ENCODE peak calls at places on chromosomes 5 and 9, in seven cellular contexts. One of them, this sample, is unnamed.

GRCh38 chr9:14723301-14723700 is 768 bp upstream of the CER1 start:
- DNase-seq in colonic mucosa: no peak
- DNase-seq in NCI-H2029: no peak
- DNase-seq in LHCN-M2: no peak
- DNase-seq in stimulated activated CD8-positive, alpha-beta memory T cell treated with anti-CD3 and anti-CD28 coated beads, Interleukin-2, amount 100 ng/mL, for 48 hours: no peak
- DNase-seq in A172: no peak
- DNase-seq in activated T-cell treated with anti-CD3 and anti-CD28 coated beads, Interleukin-2, amount 50 U/mL, for 48 hours: no peak
- DNase-seq in this sample: no peak

GRCh38 chr5:112063191-112063590 is 306.2 kb upstream of the NREP start:
- DNase-seq in colonic mucosa: no peak
- DNase-seq in NCI-H2029: no peak
- DNase-seq in LHCN-M2: no peak
- DNase-seq in stimulated activated CD8-positive, alpha-beta memory T cell treated with anti-CD3 and anti-CD28 coated beads, Interleukin-2, amount 100 ng/mL, for 48 hours: no peak
- DNase-seq in A172: no peak
- DNase-seq in activated T-cell treated with anti-CD3 and anti-CD28 coated beads, Interleukin-2, amount 50 U/mL, for 48 hours: no peak
- DNase-seq in this sample: no peak

GRCh38 chr9:33044677-33045282 is 19.7 kb downstream of the DNAJA1 start:
- DNase-seq in colonic mucosa: peak
- DNase-seq in NCI-H2029: peak
- DNase-seq in LHCN-M2: no peak
- DNase-seq in stimulated activated CD8-positive, alpha-beta memory T cell treated with anti-CD3 and anti-CD28 coated beads, Interleukin-2, amount 100 ng/mL, for 48 hours: no peak
- DNase-seq in A172: peak
- DNase-seq in activated T-cell treated with anti-CD3 and anti-CD28 coated beads, Interleukin-2, amount 50 U/mL, for 48 hours: no peak
- DNase-seq in this sample: peak

GRCh38 chr5:24646915-24647314 is 2.1 kb upstream of the CDH10 start:
- DNase-seq in colonic mucosa: no peak
- DNase-seq in NCI-H2029: no peak
- DNase-seq in LHCN-M2: no peak
- DNase-seq in stimulated activated CD8-positive, alpha-beta memory T cell treated with anti-CD3 and anti-CD28 coated beads, Interleukin-2, amount 100 ng/mL, for 48 hours: no peak
- DNase-seq in A172: no peak
- DNase-seq in activated T-cell treated with anti-CD3 and anti-CD28 coated beads, Interleukin-2, amount 50 U/mL, for 48 hours: no peak
- DNase-seq in this sample: no peak

GRCh38 chr9:75105019-75105540 is 16.8 kb downstream of the OSTF1 start:
- DNase-seq in colonic mucosa: no peak
- DNase-seq in NCI-H2029: no peak
- DNase-seq in LHCN-M2: no peak
- DNase-seq in stimulated activated CD8-positive, alpha-beta memory T cell treated with anti-CD3 and anti-CD28 coated beads, Interleukin-2, amount 100 ng/mL, for 48 hours: no peak
- DNase-seq in A172: no peak
- DNase-seq in activated T-cell treated with anti-CD3 and anti-CD28 coated beads, Interleukin-2, amount 50 U/mL, for 48 hours: no peak
- DNase-seq in this sample: no peak

GRCh38 chr9:5718296-5719032 is 89.6 kb downstream of the RIC1 start:
- DNase-seq in colonic mucosa: no peak
- DNase-seq in NCI-H2029: no peak
- DNase-seq in LHCN-M2: peak
- DNase-seq in stimulated activated CD8-positive, alpha-beta memory T cell treated with anti-CD3 and anti-CD28 coated beads, Interleukin-2, amount 100 ng/mL, for 48 hours: no peak
- DNase-seq in A172: no peak
- DNase-seq in activated T-cell treated with anti-CD3 and anti-CD28 coated beads, Interleukin-2, amount 50 U/mL, for 48 hours: no peak
- DNase-seq in this sample: peak

GRCh38 chr5:61052870-61053269 is 107.9 kb downstream of the NDUFAF2 start:
- DNase-seq in colonic mucosa: no peak
- DNase-seq in NCI-H2029: no peak
- DNase-seq in LHCN-M2: peak
- DNase-seq in stimulated activated CD8-positive, alpha-beta memory T cell treated with anti-CD3 and anti-CD28 coated beads, Interleukin-2, amount 100 ng/mL, for 48 hours: no peak
- DNase-seq in A172: peak
- DNase-seq in activated T-cell treated with anti-CD3 and anti-CD28 coated beads, Interleukin-2, amount 50 U/mL, for 48 hours: no peak
- DNase-seq in this sample: peak

GRCh38 chr5:149940077-149940574 is 4.5 kb downstream of the PDE6A start:
- DNase-seq in colonic mucosa: no peak
- DNase-seq in NCI-H2029: no peak
- DNase-seq in LHCN-M2: no peak
- DNase-seq in stimulated activated CD8-positive, alpha-beta memory T cell treated with anti-CD3 and anti-CD28 coated beads, Interleukin-2, amount 100 ng/mL, for 48 hours: no peak
- DNase-seq in A172: no peak
- DNase-seq in activated T-cell treated with anti-CD3 and anti-CD28 coated beads, Interleukin-2, amount 50 U/mL, for 48 hours: peak
- DNase-seq in this sample: no peak

GRCh38 chr9:31302620-31303418 is 1081.6 kb upstream of the ACO1 start:
- DNase-seq in colonic mucosa: no peak
- DNase-seq in NCI-H2029: no peak
- DNase-seq in LHCN-M2: no peak
- DNase-seq in stimulated activated CD8-positive, alpha-beta memory T cell treated with anti-CD3 and anti-CD28 coated beads, Interleukin-2, amount 100 ng/mL, for 48 hours: no peak
- DNase-seq in A172: no peak
- DNase-seq in activated T-cell treated with anti-CD3 and anti-CD28 coated beads, Interleukin-2, amount 50 U/mL, for 48 hours: no peak
- DNase-seq in this sample: no peak

GRCh38 chr5:98927242-98927987 is 1.4 kb downstream of the CHD1 start:
- DNase-seq in colonic mucosa: peak
- DNase-seq in NCI-H2029: peak
- DNase-seq in LHCN-M2: peak
- DNase-seq in stimulated activated CD8-positive, alpha-beta memory T cell treated with anti-CD3 and anti-CD28 coated beads, Interleukin-2, amount 100 ng/mL, for 48 hours: peak
- DNase-seq in A172: peak
- DNase-seq in activated T-cell treated with anti-CD3 and anti-CD28 coated beads, Interleukin-2, amount 50 U/mL, for 48 hours: peak
- DNase-seq in this sample: peak

GRCh38 chr5:44046581-44047327 is 342.5 kb downstream of the FGF10 start:
- DNase-seq in colonic mucosa: peak
- DNase-seq in NCI-H2029: no peak
- DNase-seq in LHCN-M2: no peak
- DNase-seq in stimulated activated CD8-positive, alpha-beta memory T cell treated with anti-CD3 and anti-CD28 coated beads, Interleukin-2, amount 100 ng/mL, for 48 hours: no peak
- DNase-seq in A172: peak
- DNase-seq in activated T-cell treated with anti-CD3 and anti-CD28 coated beads, Interleukin-2, amount 50 U/mL, for 48 hours: no peak
- DNase-seq in this sample: peak

This sample was measured in myocyte.